ENCODE peak calls at places on chromosomes 6 and 20, in five cellular contexts. X is fibroblast of lung, N is body of pancreas, U is fibroblast of villous mesenchyme, F is colonic mucosa. C is an unnamed sample.

GRCh38 chr6:149305372-149305771 is 12.1 kb upstream of the TAB2 start:
- DNase-seq in X (no peak), N (no peak), U (no peak), F (no peak), C (no peak)

GRCh38 chr20:41336711-41337492 is 3.7 kb upstream of the LPIN3 start:
- DNase-seq in X (no peak), N (no peak), U (no peak), F (no peak), C (no peak)

GRCh38 chr6:87182321-87182720 is 27.0 kb downstream of the ZNF292 start:
- DNase-seq in X (no peak), N (no peak), U (no peak), F (no peak), C (no peak)

GRCh38 chr6:157203312-157203744 is 120.0 kb downstream of the TMEM242 start:
- DNase-seq in X (peak), N (peak), U (no peak), F (no peak), C (no peak)

GRCh38 chr20:60749804-60750602 is 502.1 kb upstream of the CDH4 start:
- DNase-seq in X (no peak), N (no peak), U (no peak), F (no peak), C (no peak)

GRCh38 chr20:56634735-56635422 is 5.8 kb downstream of the TFAP2C start:
- DNase-seq in X (no peak), N (no peak), U (peak), F (no peak), C (no peak)

GRCh38 chr6:112560651-112561050 is 213.5 kb downstream of the RFPL4B start:
- DNase-seq in X (peak), N (no peak), U (no peak), F (no peak), C (no peak)

GRCh38 chr6:133923938-133924593 is 29.0 kb upstream of the TBPL1 start:
- DNase-seq in X (peak), N (peak), U (peak), F (peak), C (peak)

GRCh38 chr6:143149771-143150170 is 89.1 kb downstream of the AIG1 start:
- DNase-seq in X (peak), N (no peak), U (no peak), F (no peak), C (no peak)

GRCh38 chr20:45925821-45926506 is 8.5 kb upstream of the PCIF1 start:
- DNase-seq in X (no peak), N (no peak), U (no peak), F (no peak), C (no peak)

GRCh38 chr6:131819507-131820228 is 11.8 kb downstream of the ENPP1 start:
- DNase-seq in X (peak), N (no peak), U (peak), F (no peak), C (peak)

GRCh38 chr6:26175428-26176181 is 88.4 kb downstream of the HFE start:
- DNase-seq in X (peak), N (no peak), U (peak), F (peak), C (no peak)

GRCh38 chr6:139545474-139546116 is 171.1 kb upstream of the CITED2 start:
- DNase-seq in X (no peak), N (no peak), U (peak), F (no peak), C (no peak)

GRCh38 chr20:55173601-55174000 is 698.2 kb downstream of the DOK5 start:
- DNase-seq in X (no peak), N (no peak), U (no peak), F (no peak), C (no peak)

GRCh38 chr6:155364844-155365437 is 50.7 kb upstream of the TFB1M start:
- DNase-seq in X (no peak), N (no peak), U (no peak), F (no peak), C (no peak)
- TF ChIP-seq CTCF in X (no peak), N (no peak), U (no peak), F (no peak), C (no peak)

GRCh38 chr6:125738276-125738675 is 11.2 kb upstream of the HEY2 start:
- DNase-seq in X (no peak), N (no peak), U (no peak), F (no peak), C (no peak)

GRCh38 chr6:125728739-125729138 is 20.7 kb upstream of the HEY2 start:
- DNase-seq in X (peak), N (peak), U (no peak), F (no peak), C (no peak)

GRCh38 chr6:125729983-125730382 is 19.4 kb upstream of the HEY2 start:
- DNase-seq in X (no peak), N (no peak), U (no peak), F (no peak), C (no peak)

GRCh38 chr6:125732398-125732797 is 17.0 kb upstream of the HEY2 start:
- DNase-seq in X (no peak), N (no peak), U (no peak), F (no peak), C (no peak)

DNA sequence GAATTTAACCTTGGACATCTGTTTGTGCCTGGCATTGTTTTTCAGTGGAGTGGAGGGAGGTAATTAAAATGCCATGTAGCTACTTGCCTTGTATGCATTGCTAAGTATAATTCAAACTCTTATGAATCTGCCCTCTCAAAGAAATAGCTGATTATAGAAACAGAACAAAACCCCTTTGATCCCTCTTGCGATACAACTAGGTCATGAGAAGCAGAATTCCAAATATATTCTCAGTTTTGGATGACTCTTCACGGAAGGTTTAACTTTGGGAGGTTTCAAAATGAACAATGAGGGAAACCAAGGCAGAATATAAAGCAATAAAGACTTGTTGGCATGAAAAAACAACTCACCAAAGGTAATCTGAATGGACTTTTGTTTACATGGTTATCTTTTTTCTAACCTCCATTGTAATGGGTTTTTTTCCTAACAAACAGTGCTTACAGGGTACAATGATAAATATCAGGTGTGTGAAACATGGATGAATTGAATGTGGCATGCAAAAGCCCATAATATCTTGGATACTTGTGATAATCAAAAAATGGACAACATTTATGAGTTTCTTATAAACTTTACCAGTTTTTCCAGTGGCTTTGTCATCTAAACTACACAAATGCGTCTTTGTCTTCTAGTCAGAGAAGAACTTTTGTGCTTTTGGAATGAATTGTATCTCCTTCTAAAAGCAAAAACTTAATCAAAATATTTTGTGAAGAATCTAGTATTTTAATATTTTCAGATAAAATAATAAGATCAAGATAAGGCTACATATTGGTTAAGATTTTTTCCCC is 15.7 kb upstream of the HEY2 start:
- DNase-seq in X (no peak), N (no peak), U (no peak), F (no peak), C (no peak)
- H3K4me3 ChIP-seq in X (no peak), N (no peak), U (no peak), F (no peak), C (no peak)

DNA sequence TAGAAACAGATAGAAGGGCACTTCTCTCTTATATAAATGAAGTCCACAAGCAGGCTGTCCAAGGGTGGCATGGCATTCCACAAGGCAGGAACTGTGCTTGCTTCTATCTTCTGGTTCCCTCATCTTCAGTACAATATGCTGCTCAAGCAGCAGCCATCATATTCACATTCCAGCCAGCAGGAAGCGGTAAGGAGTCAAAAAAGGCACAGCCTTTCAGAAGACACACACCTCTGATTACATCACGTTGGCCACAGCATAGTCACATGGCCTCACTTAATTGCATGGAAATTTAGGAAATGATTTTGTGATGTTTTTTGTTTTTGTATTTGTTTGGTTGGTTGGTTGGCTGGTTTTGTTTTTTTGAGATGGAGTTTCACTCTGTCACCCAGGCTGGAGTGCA is 19.0 kb downstream of the REM1 start:
- DNase-seq in X (peak), N (no peak), U (peak), F (no peak), C (no peak)
- TF ChIP-seq CTCF in X (peak), N (no peak), U (peak), F (no peak), C (no peak)

DNA sequence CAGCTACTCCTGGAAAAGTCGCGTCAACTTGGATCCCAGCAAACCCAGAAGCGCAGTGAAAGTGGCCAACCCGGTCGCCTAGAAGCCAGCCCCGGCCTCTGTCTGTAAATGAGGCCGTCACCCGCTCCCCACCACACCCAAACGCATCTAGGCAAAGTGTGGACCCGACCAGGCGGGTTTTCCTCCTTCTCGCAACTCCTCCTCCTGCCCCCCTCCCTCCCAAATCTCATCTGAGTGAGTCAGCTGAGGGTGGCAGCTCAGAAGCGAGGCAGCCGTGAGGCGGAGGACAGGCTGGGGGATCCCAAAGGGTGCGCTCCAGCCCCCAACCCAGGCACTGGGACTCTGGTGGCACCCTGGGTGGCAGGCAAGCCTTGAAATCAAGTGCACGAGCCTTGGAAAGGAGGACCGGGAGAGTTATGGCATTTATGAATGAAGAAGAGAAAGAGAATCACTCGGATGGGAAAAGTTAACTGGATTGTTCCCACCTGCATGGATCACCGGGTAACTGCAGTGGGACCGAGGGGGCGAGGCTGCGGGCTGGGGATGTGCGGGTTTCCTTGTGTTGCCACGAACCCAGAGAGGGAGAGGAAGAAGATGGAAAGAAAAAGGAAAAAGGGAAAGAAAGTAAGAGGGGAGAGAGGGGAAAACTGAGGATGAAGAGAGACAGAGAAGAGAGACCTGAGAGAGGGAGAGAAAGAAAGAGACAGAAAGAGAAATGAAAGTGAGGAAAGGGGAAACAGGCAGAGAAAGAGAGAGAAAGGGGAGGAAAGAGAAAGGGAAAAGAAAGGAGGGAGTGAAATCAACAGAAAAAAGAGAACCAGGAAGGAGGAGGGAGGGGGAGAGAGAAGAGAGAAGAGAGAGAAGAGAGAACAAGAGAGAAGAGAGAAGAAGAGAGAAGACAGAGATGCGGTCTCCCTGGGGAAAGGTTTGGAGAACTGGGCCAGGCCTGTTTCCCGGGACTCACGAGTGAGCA is at the start of gene APCDD1L:
- DNase-seq in X (peak), N (no peak), U (peak), F (no peak), C (no peak)
- H3K4me3 ChIP-seq in X (peak), N (no peak), U (peak), F (peak), C (no peak)

GRCh38 chr6:137133136-137133535 is 40.3 kb downstream of the IL22RA2 start:
- DNase-seq in X (no peak), N (no peak), U (no peak), F (no peak), C (no peak)

GRCh38 chr6:137134483-137134882 is 39.0 kb downstream of the IL22RA2 start:
- DNase-seq in X (no peak), N (no peak), U (no peak), F (no peak), C (no peak)

DNA sequence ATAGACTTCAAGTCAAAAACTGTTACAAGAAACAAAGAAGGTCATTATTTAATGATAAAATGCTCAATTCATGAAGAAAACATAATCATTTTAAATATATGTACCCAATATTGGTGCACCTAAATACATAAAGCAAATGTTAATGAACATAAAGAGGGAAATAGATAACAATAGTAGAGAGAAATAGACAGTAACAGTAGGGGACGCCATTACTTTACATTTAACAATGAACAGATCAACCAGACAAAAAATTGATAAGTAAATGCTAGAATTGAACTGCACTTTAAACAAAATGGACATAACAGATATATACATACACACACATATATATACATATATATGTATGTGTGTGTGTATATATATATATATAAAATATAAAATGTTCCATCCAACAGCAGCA is 37.4 kb downstream of the IL22RA2 start:
- DNase-seq in X (no peak), N (no peak), U (no peak), F (no peak), C (no peak)
- TF ChIP-seq CTCF in X (no peak), N (no peak), U (no peak), F (peak), C (peak)

C was measured in heart left ventricle.